ENCODE peak calls at places on chromosomes 2 and 18, in seven cellular contexts. P, M, H, I, T, J and O are unnamed samples.

GRCh38 chr2:221153226-221153625 is 418.9 kb downstream of the EPHA4 start:
- DNase-seq in P (no peak), M (no peak), H (no peak), I (no peak), T (no peak), J (no peak), O (no peak)

GRCh38 chr18:51879329-51879728 is 460.7 kb upstream of the DCC start:
- DNase-seq in P (no peak), M (no peak), H (no peak), I (no peak), T (no peak), J (no peak), O (no peak)

GRCh38 chr2:170512271-170512670 is 202.9 kb upstream of the SP5 start:
- DNase-seq in P (no peak), M (no peak), H (no peak), I (no peak), T (no peak), J (no peak), O (no peak)

GRCh38 chr2:161133366-161133765 is 26.9 kb upstream of the TANK start:
- DNase-seq in P (no peak), M (no peak), H (no peak), I (no peak), T (no peak), J (no peak), O (no peak)

GRCh38 chr2:56749152-56749752 is 565.5 kb downstream of the CCDC85A start:
- DNase-seq in P (no peak), M (peak; percentile 22), H (no peak), I (peak; percentile 44), T (no peak), J (no peak), O (peak; percentile 10)

GRCh38 chr2:11109002-11109401 is 46.3 kb upstream of the SLC66A3 start:
- DNase-seq in P (no peak), M (no peak), H (no peak), I (no peak), T (no peak), J (no peak), O (no peak)

GRCh38 chr18:13362051-13362450 is 143.5 kb downstream of the LDLRAD4 start:
- DNase-seq in P (no peak), M (no peak), H (no peak), I (no peak), T (no peak), J (no peak), O (no peak)

GRCh38 chr2:70115646-70116442 is 28.6 kb downstream of the PCBP1 start:
- DNase-seq in P (no peak), M (no peak), H (no peak), I (no peak), T (no peak), J (no peak), O (peak; percentile 29)

GRCh38 chr2:237547841-237548416 is 18.4 kb upstream of the PRLH start:
- DNase-seq in P (no peak), M (no peak), H (no peak), I (no peak), T (no peak), J (no peak), O (no peak)

GRCh38 chr2:58046585-58047372 is at the start of gene VRK2:
- DNase-seq in P (peak; percentile 93), M (peak; percentile 93), H (peak; percentile 79), I (peak; percentile 97), T (peak; percentile 91), J (peak; percentile 98), O (peak; percentile 89)

GRCh38 chr2:230921806-230922595 is 3.0 kb downstream of the GPR55 start:
- DNase-seq in P (no peak), M (no peak), H (no peak), I (no peak), T (no peak), J (peak; percentile 37), O (no peak)

GRCh38 chr18:8242306-8242705 is 366.9 kb upstream of the RAB12 start:
- DNase-seq in P (no peak), M (no peak), H (no peak), I (no peak), T (no peak), J (no peak), O (no peak)

GRCh38 chr2:17135619-17136018 is 382.6 kb downstream of the RAD51AP2 start:
- DNase-seq in P (no peak), M (no peak), H (no peak), I (no peak), T (no peak), J (no peak), O (no peak)
- TF ChIP-seq CTCF in P (no peak), M (no peak), H (no peak), I (no peak), T (no peak), J (no peak), O (no peak)

GRCh38 chr2:84866121-84866520 is 14.8 kb downstream of the TRABD2A start:
- DNase-seq in P (no peak), M (no peak), H (no peak), I (no peak), T (no peak), J (no peak), O (no peak)
- TF ChIP-seq CTCF in P (no peak), M (no peak), H (no peak), I (no peak), T (no peak), J (no peak), O (no peak)

GRCh38 chr18:12046046-12046750 is 47.4 kb upstream of the ANKRD62 start:
- DNase-seq in P (no peak), M (no peak), H (no peak), I (no peak), T (no peak), J (no peak), O (no peak)
- TF ChIP-seq CTCF in P (no peak), M (no peak), H (no peak), I (no peak), T (no peak), J (no peak), O (no peak)

GRCh38 chr2:128195435-128195984 is 104.5 kb downstream of the UGGT1 start:
- DNase-seq in P (no peak), M (no peak), H (no peak), I (no peak), T (no peak), J (no peak), O (no peak)
- TF ChIP-seq CTCF in P (no peak), M (no peak), H (no peak), I (no peak), T (no peak), J (no peak), O (no peak)

GRCh38 chr2:51998890-51999289 is 967.0 kb upstream of the NRXN1 start:
- DNase-seq in P (no peak), M (no peak), H (no peak), I (no peak), T (no peak), J (no peak), O (no peak)

GRCh38 chr2:51996569-51996917 is 964.6 kb upstream of the NRXN1 start:
- DNase-seq in P (no peak), M (no peak), H (no peak), I (no peak), T (no peak), J (no peak), O (no peak)

GRCh38 chr2:52000156-52000855 is 968.4 kb upstream of the NRXN1 start:
- DNase-seq in P (no peak), M (no peak), H (no peak), I (no peak), T (no peak), J (no peak), O (no peak)

GRCh38 chr2:51995293-51995692 is 963.4 kb upstream of the NRXN1 start:
- DNase-seq in P (peak; percentile 28), M (no peak), H (no peak), I (peak; percentile 43), T (no peak), J (no peak), O (no peak)

GRCh38 chr2:51997571-51997970 is 965.6 kb upstream of the NRXN1 start:
- DNase-seq in P (no peak), M (peak; percentile 1), H (no peak), I (peak; percentile 14), T (no peak), J (no peak), O (no peak)
- TF ChIP-seq CTCF in P (no peak), M (peak; percentile 39), H (no peak), I (no peak), T (no peak), J (no peak), O (no peak)

DNA sequence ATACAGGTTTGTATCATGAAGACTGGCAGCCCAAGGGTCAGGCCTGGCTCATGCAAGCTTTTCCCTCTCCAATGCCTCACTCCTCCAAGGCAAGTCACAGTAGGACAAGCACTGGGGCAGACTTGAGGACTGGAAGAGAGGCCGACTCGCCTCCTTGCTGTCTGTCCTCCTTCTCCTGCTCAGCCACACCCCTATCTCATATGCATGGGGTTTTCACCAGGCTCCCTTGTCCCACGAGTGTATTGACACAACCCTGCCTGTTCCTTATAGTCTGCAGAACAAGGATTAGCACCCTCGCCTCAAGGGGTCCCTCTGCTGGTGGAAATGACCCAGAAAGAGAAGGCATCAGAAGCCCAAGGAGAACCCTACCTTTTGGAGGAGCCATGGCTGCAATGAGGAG is 223.7 kb downstream of the SOX11 start:
- DNase-seq in P (no peak), M (peak; percentile 41), H (peak; percentile 71), I (peak; percentile 3), T (no peak), J (no peak), O (peak; percentile 10)
- TF ChIP-seq CTCF in P (no peak), M (peak; percentile 78), H (peak; percentile 60), I (peak; percentile 37), T (peak; percentile 50), J (peak; percentile 57), O (peak; percentile 23)

DNA sequence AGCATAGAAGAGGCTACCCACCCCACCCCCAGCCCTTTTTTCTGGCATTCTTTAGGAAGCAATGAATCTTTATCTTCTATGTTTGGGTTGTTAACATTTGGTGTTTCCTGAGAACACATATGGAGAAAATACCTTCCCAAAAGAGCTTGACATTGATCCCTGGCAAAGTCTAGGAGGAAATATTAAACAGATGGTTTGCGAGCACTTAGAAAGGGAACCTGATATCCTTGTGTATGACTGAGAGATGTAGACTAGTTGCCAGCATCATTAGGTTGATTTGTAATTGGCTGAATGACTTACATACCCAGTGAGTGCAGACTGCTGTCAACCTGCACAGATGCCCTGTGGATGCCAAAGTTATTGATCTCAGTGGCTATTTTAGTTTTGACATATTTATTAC is 42.9 kb downstream of the DOK1 start:
- DNase-seq in P (no peak), M (no peak), H (peak; percentile 24), I (no peak), T (no peak), J (no peak), O (no peak)
- TF ChIP-seq CTCF in P (no peak), M (no peak), H (no peak), I (no peak), T (no peak), J (no peak), O (no peak)

GRCh38 chr2:239479471-239479870 is 78.7 kb upstream of the HDAC4 start:
- DNase-seq in P (no peak), M (no peak), H (no peak), I (no peak), T (no peak), J (no peak), O (no peak)
- TF ChIP-seq CTCF in P (no peak), M (no peak), H (no peak), I (no peak), T (no peak), J (no peak), O (no peak)

DNA sequence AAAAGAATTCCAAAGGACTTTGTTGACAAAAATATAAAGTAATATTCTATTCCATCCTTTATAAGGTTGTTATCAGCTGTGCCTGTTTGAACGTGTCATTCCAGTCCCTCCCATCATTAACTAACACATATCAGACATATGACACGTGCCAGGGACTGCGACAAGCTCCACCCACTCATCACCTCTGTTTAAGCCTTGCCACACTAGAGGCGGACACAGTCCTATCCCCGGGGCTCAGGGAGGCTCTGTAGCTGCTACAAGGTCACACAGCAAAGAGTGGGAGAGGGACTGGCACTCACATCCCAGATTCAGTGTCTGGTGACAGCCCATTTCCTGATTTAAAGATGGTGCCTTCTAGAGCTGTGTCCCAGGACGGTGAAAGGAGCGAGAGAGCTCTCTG is 30.0 kb downstream of the TBC1D8 start:
- DNase-seq in P (no peak), M (no peak), H (no peak), I (peak; percentile 41), T (no peak), J (no peak), O (no peak)
- TF ChIP-seq CTCF in P (no peak), M (no peak), H (no peak), I (no peak), T (no peak), J (no peak), O (no peak)